ENCODE peak calls at places on chromosomes 6 and 20, in ten cellular contexts. One of them, this sample, is unnamed.

GRCh38 chr20:25149986-25150385 is 45.5 kb upstream of the ENTPD6 start:
- DNase-seq in psoas muscle: no peak
- DNase-seq in astrocyte of the spinal cord: no peak
- DNase-seq in left colon: no peak
- DNase-seq in suprapubic skin: no peak
- DNase-seq in LHCN-M2: no peak
- DNase-seq in brain pericyte: no peak
- DNase-seq in stimulated activated CD8-positive, alpha-beta memory T cell treated with anti-CD3 and anti-CD28 coated beads, Interleukin-15, amount 100 ng/mL, for 24 hours: no peak
- DNase-seq in AG08396: no peak
- DNase-seq in GM13976: no peak
- DNase-seq in this sample: no peak

GRCh38 chr6:165662041-165662491 is 975 bp downstream of the PDE10A start:
- DNase-seq in psoas muscle: no peak
- DNase-seq in astrocyte of the spinal cord: peak
- DNase-seq in left colon: no peak
- DNase-seq in suprapubic skin: no peak
- DNase-seq in LHCN-M2: peak
- DNase-seq in brain pericyte: no peak
- DNase-seq in stimulated activated CD8-positive, alpha-beta memory T cell treated with anti-CD3 and anti-CD28 coated beads, Interleukin-15, amount 100 ng/mL, for 24 hours: no peak
- DNase-seq in AG08396: peak
- DNase-seq in GM13976: peak
- DNase-seq in this sample: no peak

GRCh38 chr20:17036546-17036945 is 190.3 kb upstream of the PCSK2 start:
- DNase-seq in psoas muscle: no peak
- DNase-seq in astrocyte of the spinal cord: no peak
- DNase-seq in left colon: no peak
- DNase-seq in suprapubic skin: no peak
- DNase-seq in LHCN-M2: no peak
- DNase-seq in brain pericyte: no peak
- DNase-seq in stimulated activated CD8-positive, alpha-beta memory T cell treated with anti-CD3 and anti-CD28 coated beads, Interleukin-15, amount 100 ng/mL, for 24 hours: no peak
- DNase-seq in AG08396: no peak
- DNase-seq in GM13976: no peak
- DNase-seq in this sample: no peak

GRCh38 chr20:61170921-61171320 is 81.1 kb upstream of the CDH4 start:
- DNase-seq in psoas muscle: no peak
- DNase-seq in astrocyte of the spinal cord: no peak
- DNase-seq in left colon: no peak
- DNase-seq in suprapubic skin: no peak
- DNase-seq in LHCN-M2: no peak
- DNase-seq in brain pericyte: no peak
- DNase-seq in stimulated activated CD8-positive, alpha-beta memory T cell treated with anti-CD3 and anti-CD28 coated beads, Interleukin-15, amount 100 ng/mL, for 24 hours: no peak
- DNase-seq in AG08396: no peak
- DNase-seq in GM13976: no peak
- DNase-seq in this sample: no peak

GRCh38 chr6:110781522-110782200 is 33.6 kb downstream of the CDK19 start:
- DNase-seq in psoas muscle: no peak
- DNase-seq in astrocyte of the spinal cord: peak
- DNase-seq in left colon: no peak
- DNase-seq in suprapubic skin: no peak
- DNase-seq in LHCN-M2: no peak
- DNase-seq in brain pericyte: no peak
- DNase-seq in stimulated activated CD8-positive, alpha-beta memory T cell treated with anti-CD3 and anti-CD28 coated beads, Interleukin-15, amount 100 ng/mL, for 24 hours: no peak
- DNase-seq in AG08396: no peak
- DNase-seq in GM13976: no peak
- DNase-seq in this sample: no peak

GRCh38 chr6:26055670-26056582 is 31.3 kb upstream of the HFE start:
- DNase-seq in psoas muscle: peak
- DNase-seq in astrocyte of the spinal cord: peak
- DNase-seq in left colon: peak
- DNase-seq in suprapubic skin: peak
- DNase-seq in LHCN-M2: peak
- DNase-seq in brain pericyte: no peak
- DNase-seq in stimulated activated CD8-positive, alpha-beta memory T cell treated with anti-CD3 and anti-CD28 coated beads, Interleukin-15, amount 100 ng/mL, for 24 hours: peak
- DNase-seq in AG08396: peak
- DNase-seq in GM13976: peak
- DNase-seq in this sample: peak

GRCh38 chr6:25659633-25660368 is 7.8 kb downstream of the SCGN start:
- DNase-seq in psoas muscle: no peak
- DNase-seq in astrocyte of the spinal cord: no peak
- DNase-seq in left colon: no peak
- DNase-seq in suprapubic skin: no peak
- DNase-seq in LHCN-M2: peak
- DNase-seq in brain pericyte: no peak
- DNase-seq in stimulated activated CD8-positive, alpha-beta memory T cell treated with anti-CD3 and anti-CD28 coated beads, Interleukin-15, amount 100 ng/mL, for 24 hours: no peak
- DNase-seq in AG08396: no peak
- DNase-seq in GM13976: no peak
- DNase-seq in this sample: no peak

GRCh38 chr6:41256383-41256782 is 28.2 kb downstream of the TREML4 start:
- DNase-seq in psoas muscle: no peak
- DNase-seq in astrocyte of the spinal cord: no peak
- DNase-seq in left colon: no peak
- DNase-seq in suprapubic skin: no peak
- DNase-seq in LHCN-M2: no peak
- DNase-seq in brain pericyte: no peak
- DNase-seq in stimulated activated CD8-positive, alpha-beta memory T cell treated with anti-CD3 and anti-CD28 coated beads, Interleukin-15, amount 100 ng/mL, for 24 hours: no peak
- DNase-seq in AG08396: no peak
- DNase-seq in GM13976: no peak
- DNase-seq in this sample: no peak

GRCh38 chr6:6890400-6890858 is 217.3 kb upstream of the RREB1 start:
- DNase-seq in psoas muscle: peak
- DNase-seq in astrocyte of the spinal cord: no peak
- DNase-seq in left colon: peak
- DNase-seq in suprapubic skin: no peak
- DNase-seq in LHCN-M2: no peak
- DNase-seq in brain pericyte: no peak
- DNase-seq in stimulated activated CD8-positive, alpha-beta memory T cell treated with anti-CD3 and anti-CD28 coated beads, Interleukin-15, amount 100 ng/mL, for 24 hours: no peak
- DNase-seq in AG08396: peak
- DNase-seq in GM13976: no peak
- DNase-seq in this sample: no peak

GRCh38 chr6:137119196-137120104 is 54.0 kb downstream of the IL22RA2 start:
- DNase-seq in psoas muscle: no peak
- DNase-seq in astrocyte of the spinal cord: no peak
- DNase-seq in left colon: no peak
- DNase-seq in suprapubic skin: no peak
- DNase-seq in LHCN-M2: no peak
- DNase-seq in brain pericyte: no peak
- DNase-seq in stimulated activated CD8-positive, alpha-beta memory T cell treated with anti-CD3 and anti-CD28 coated beads, Interleukin-15, amount 100 ng/mL, for 24 hours: no peak
- DNase-seq in AG08396: no peak
- DNase-seq in GM13976: no peak
- DNase-seq in this sample: no peak

GRCh38 chr6:36368921-36369880 is 18.3 kb downstream of the ETV7 start:
- DNase-seq in psoas muscle: peak
- DNase-seq in astrocyte of the spinal cord: peak
- DNase-seq in left colon: no peak
- DNase-seq in suprapubic skin: no peak
- DNase-seq in LHCN-M2: peak
- DNase-seq in brain pericyte: no peak
- DNase-seq in stimulated activated CD8-positive, alpha-beta memory T cell treated with anti-CD3 and anti-CD28 coated beads, Interleukin-15, amount 100 ng/mL, for 24 hours: no peak
- DNase-seq in AG08396: peak
- DNase-seq in GM13976: no peak
- DNase-seq in this sample: peak

GRCh38 chr20:11952621-11953020 is 34.9 kb downstream of the BTBD3 start:
- DNase-seq in psoas muscle: no peak
- DNase-seq in astrocyte of the spinal cord: no peak
- DNase-seq in left colon: no peak
- DNase-seq in suprapubic skin: no peak
- DNase-seq in LHCN-M2: no peak
- DNase-seq in brain pericyte: no peak
- DNase-seq in stimulated activated CD8-positive, alpha-beta memory T cell treated with anti-CD3 and anti-CD28 coated beads, Interleukin-15, amount 100 ng/mL, for 24 hours: no peak
- DNase-seq in AG08396: no peak
- DNase-seq in GM13976: no peak
- DNase-seq in this sample: no peak

GRCh38 chr6:40426341-40427066 is 160.7 kb downstream of the LRFN2 start:
- DNase-seq in psoas muscle: no peak
- DNase-seq in astrocyte of the spinal cord: no peak
- DNase-seq in left colon: no peak
- DNase-seq in suprapubic skin: no peak
- DNase-seq in LHCN-M2: no peak
- DNase-seq in brain pericyte: no peak
- DNase-seq in stimulated activated CD8-positive, alpha-beta memory T cell treated with anti-CD3 and anti-CD28 coated beads, Interleukin-15, amount 100 ng/mL, for 24 hours: no peak
- DNase-seq in AG08396: no peak
- DNase-seq in GM13976: no peak
- DNase-seq in this sample: no peak

GRCh38 chr6:11172501-11173337 is 59.7 kb downstream of the NEDD9 start:
- DNase-seq in psoas muscle: peak
- DNase-seq in astrocyte of the spinal cord: peak
- DNase-seq in left colon: peak
- DNase-seq in suprapubic skin: no peak
- DNase-seq in LHCN-M2: peak
- DNase-seq in brain pericyte: no peak
- DNase-seq in stimulated activated CD8-positive, alpha-beta memory T cell treated with anti-CD3 and anti-CD28 coated beads, Interleukin-15, amount 100 ng/mL, for 24 hours: peak
- DNase-seq in AG08396: peak
- DNase-seq in GM13976: peak
- DNase-seq in this sample: peak

GRCh38 chr6:8193541-8193940 is 91.2 kb upstream of the EEF1E1 start:
- DNase-seq in psoas muscle: no peak
- DNase-seq in astrocyte of the spinal cord: no peak
- DNase-seq in left colon: no peak
- DNase-seq in suprapubic skin: no peak
- DNase-seq in LHCN-M2: no peak
- DNase-seq in brain pericyte: no peak
- DNase-seq in stimulated activated CD8-positive, alpha-beta memory T cell treated with anti-CD3 and anti-CD28 coated beads, Interleukin-15, amount 100 ng/mL, for 24 hours: no peak
- DNase-seq in AG08396: no peak
- DNase-seq in GM13976: no peak
- DNase-seq in this sample: no peak

GRCh38 chr20:24917797-24918578 is 31.1 kb upstream of the CST7 start:
- DNase-seq in psoas muscle: peak
- DNase-seq in astrocyte of the spinal cord: peak
- DNase-seq in left colon: no peak
- DNase-seq in suprapubic skin: peak
- DNase-seq in LHCN-M2: peak
- DNase-seq in brain pericyte: peak
- DNase-seq in stimulated activated CD8-positive, alpha-beta memory T cell treated with anti-CD3 and anti-CD28 coated beads, Interleukin-15, amount 100 ng/mL, for 24 hours: peak
- DNase-seq in AG08396: peak
- DNase-seq in GM13976: peak
- DNase-seq in this sample: no peak

GRCh38 chr6:92700411-92700810 is 718.9 kb downstream of the EPHA7 start:
- DNase-seq in psoas muscle: no peak
- DNase-seq in astrocyte of the spinal cord: no peak
- DNase-seq in left colon: no peak
- DNase-seq in suprapubic skin: no peak
- DNase-seq in LHCN-M2: no peak
- DNase-seq in brain pericyte: no peak
- DNase-seq in stimulated activated CD8-positive, alpha-beta memory T cell treated with anti-CD3 and anti-CD28 coated beads, Interleukin-15, amount 100 ng/mL, for 24 hours: no peak
- DNase-seq in AG08396: no peak
- DNase-seq in GM13976: no peak
- DNase-seq in this sample: peak

GRCh38 chr6:24547243-24547642 is 52.5 kb downstream of the ALDH5A1 start:
- DNase-seq in psoas muscle: no peak
- DNase-seq in astrocyte of the spinal cord: no peak
- DNase-seq in left colon: no peak
- DNase-seq in suprapubic skin: no peak
- DNase-seq in LHCN-M2: peak
- DNase-seq in brain pericyte: no peak
- DNase-seq in stimulated activated CD8-positive, alpha-beta memory T cell treated with anti-CD3 and anti-CD28 coated beads, Interleukin-15, amount 100 ng/mL, for 24 hours: no peak
- DNase-seq in AG08396: no peak
- DNase-seq in GM13976: peak
- DNase-seq in this sample: peak

GRCh38 chr6:166305562-166306117 is 2.6 kb downstream of the PRR18 start:
- DNase-seq in psoas muscle: no peak
- DNase-seq in astrocyte of the spinal cord: no peak
- DNase-seq in left colon: no peak
- DNase-seq in suprapubic skin: no peak
- DNase-seq in LHCN-M2: no peak
- DNase-seq in brain pericyte: no peak
- DNase-seq in stimulated activated CD8-positive, alpha-beta memory T cell treated with anti-CD3 and anti-CD28 coated beads, Interleukin-15, amount 100 ng/mL, for 24 hours: no peak
- DNase-seq in AG08396: no peak
- DNase-seq in GM13976: no peak
- DNase-seq in this sample: no peak

GRCh38 chr6:82624251-82624650 is 260.6 kb downstream of the TPBG start:
- DNase-seq in psoas muscle: no peak
- DNase-seq in astrocyte of the spinal cord: no peak
- DNase-seq in left colon: no peak
- DNase-seq in suprapubic skin: no peak
- DNase-seq in LHCN-M2: no peak
- DNase-seq in brain pericyte: no peak
- DNase-seq in stimulated activated CD8-positive, alpha-beta memory T cell treated with anti-CD3 and anti-CD28 coated beads, Interleukin-15, amount 100 ng/mL, for 24 hours: no peak
- DNase-seq in AG08396: no peak
- DNase-seq in GM13976: no peak
- DNase-seq in this sample: no peak

GRCh38 chr6:113301651-113302050 is 555.5 kb upstream of the MARCKS start:
- DNase-seq in psoas muscle: no peak
- DNase-seq in astrocyte of the spinal cord: no peak
- DNase-seq in left colon: no peak
- DNase-seq in suprapubic skin: no peak
- DNase-seq in LHCN-M2: no peak
- DNase-seq in brain pericyte: no peak
- DNase-seq in stimulated activated CD8-positive, alpha-beta memory T cell treated with anti-CD3 and anti-CD28 coated beads, Interleukin-15, amount 100 ng/mL, for 24 hours: no peak
- DNase-seq in AG08396: no peak
- DNase-seq in GM13976: no peak
- DNase-seq in this sample: no peak

GRCh38 chr20:46583411-46584214 is 33.2 kb upstream of the OCSTAMP start:
- DNase-seq in psoas muscle: no peak
- DNase-seq in astrocyte of the spinal cord: no peak
- DNase-seq in left colon: no peak
- DNase-seq in suprapubic skin: peak
- DNase-seq in LHCN-M2: no peak
- DNase-seq in brain pericyte: no peak
- DNase-seq in stimulated activated CD8-positive, alpha-beta memory T cell treated with anti-CD3 and anti-CD28 coated beads, Interleukin-15, amount 100 ng/mL, for 24 hours: no peak
- DNase-seq in AG08396: no peak
- DNase-seq in GM13976: no peak
- DNase-seq in this sample: no peak

GRCh38 chr20:3803289-3803688 is 7.2 kb downstream of the CDC25B start:
- DNase-seq in psoas muscle: peak
- DNase-seq in astrocyte of the spinal cord: no peak
- DNase-seq in left colon: no peak
- DNase-seq in suprapubic skin: no peak
- DNase-seq in LHCN-M2: no peak
- DNase-seq in brain pericyte: no peak
- DNase-seq in stimulated activated CD8-positive, alpha-beta memory T cell treated with anti-CD3 and anti-CD28 coated beads, Interleukin-15, amount 100 ng/mL, for 24 hours: no peak
- DNase-seq in AG08396: no peak
- DNase-seq in GM13976: no peak
- DNase-seq in this sample: no peak

GRCh38 chr20:5928831-5929715 is 21.3 kb downstream of the TRMT6 start:
- DNase-seq in psoas muscle: no peak
- DNase-seq in astrocyte of the spinal cord: no peak
- DNase-seq in left colon: no peak
- DNase-seq in suprapubic skin: no peak
- DNase-seq in LHCN-M2: no peak
- DNase-seq in brain pericyte: no peak
- DNase-seq in stimulated activated CD8-positive, alpha-beta memory T cell treated with anti-CD3 and anti-CD28 coated beads, Interleukin-15, amount 100 ng/mL, for 24 hours: no peak
- DNase-seq in AG08396: no peak
- DNase-seq in GM13976: no peak
- DNase-seq in this sample: no peak

GRCh38 chr6:130282234-130282995 is 59.7 kb upstream of the SAMD3 start:
- DNase-seq in psoas muscle: no peak
- DNase-seq in astrocyte of the spinal cord: peak
- DNase-seq in left colon: no peak
- DNase-seq in suprapubic skin: no peak
- DNase-seq in LHCN-M2: peak
- DNase-seq in brain pericyte: peak
- DNase-seq in stimulated activated CD8-positive, alpha-beta memory T cell treated with anti-CD3 and anti-CD28 coated beads, Interleukin-15, amount 100 ng/mL, for 24 hours: no peak
- DNase-seq in AG08396: peak
- DNase-seq in GM13976: peak
- DNase-seq in this sample: no peak

GRCh38 chr6:12001004-12001705 is 11.0 kb upstream of the HIVEP1 start:
- DNase-seq in psoas muscle: peak
- DNase-seq in astrocyte of the spinal cord: no peak
- DNase-seq in left colon: no peak
- DNase-seq in suprapubic skin: no peak
- DNase-seq in LHCN-M2: no peak
- DNase-seq in brain pericyte: no peak
- DNase-seq in stimulated activated CD8-positive, alpha-beta memory T cell treated with anti-CD3 and anti-CD28 coated beads, Interleukin-15, amount 100 ng/mL, for 24 hours: no peak
- DNase-seq in AG08396: no peak
- DNase-seq in GM13976: no peak
- DNase-seq in this sample: no peak

GRCh38 chr20:25227317-25227831 is 20.5 kb upstream of the PYGB start:
- DNase-seq in psoas muscle: no peak
- DNase-seq in astrocyte of the spinal cord: peak
- DNase-seq in left colon: no peak
- DNase-seq in suprapubic skin: no peak
- DNase-seq in LHCN-M2: peak
- DNase-seq in brain pericyte: no peak
- DNase-seq in stimulated activated CD8-positive, alpha-beta memory T cell treated with anti-CD3 and anti-CD28 coated beads, Interleukin-15, amount 100 ng/mL, for 24 hours: no peak
- DNase-seq in AG08396: peak
- DNase-seq in GM13976: no peak
- DNase-seq in this sample: no peak

GRCh38 chr20:23308908-23309307 is 41.7 kb upstream of the NXT1 start:
- DNase-seq in psoas muscle: no peak
- DNase-seq in astrocyte of the spinal cord: no peak
- DNase-seq in left colon: no peak
- DNase-seq in suprapubic skin: peak
- DNase-seq in LHCN-M2: no peak
- DNase-seq in brain pericyte: no peak
- DNase-seq in stimulated activated CD8-positive, alpha-beta memory T cell treated with anti-CD3 and anti-CD28 coated beads, Interleukin-15, amount 100 ng/mL, for 24 hours: no peak
- DNase-seq in AG08396: no peak
- DNase-seq in GM13976: no peak
- DNase-seq in this sample: no peak